ENCODE peak calls at places on chromosome 3, in four cellular contexts. One of them, this sample, is unnamed.

GRCh38 chr3:172707967-172708366 is 2.9 kb downstream of the NCEH1 start:
- DNase-seq in mesothelial cell of epicardium: no peak
- DNase-seq in CD8-positive, alpha-beta T cell: no peak
- DNase-seq in fibroblast of the aortic adventitia: peak
- DNase-seq in this sample: no peak

GRCh38 chr3:149609595-149609994 is 48.2 kb downstream of the WWTR1 start:
- DNase-seq in fibroblast of the aortic adventitia: no peak
- DNase-seq in mesothelial cell of epicardium: no peak
- DNase-seq in CD8-positive, alpha-beta T cell: no peak
- DNase-seq in this sample: no peak

GRCh38 chr3:84165278-84165677 is 793.5 kb upstream of the CADM2 start:
- DNase-seq in mesothelial cell of epicardium: no peak
- DNase-seq in fibroblast of the aortic adventitia: no peak
- DNase-seq in CD8-positive, alpha-beta T cell: no peak
- DNase-seq in this sample: no peak

GRCh38 chr3:170858599-170858998 is 11.4 kb downstream of the RPL22L1 start:
- DNase-seq in CD8-positive, alpha-beta T cell: no peak
- DNase-seq in mesothelial cell of epicardium: no peak
- DNase-seq in fibroblast of the aortic adventitia: no peak
- DNase-seq in this sample: no peak

GRCh38 chr3:89059201-89059600 is 48.2 kb upstream of the EPHA3 start:
- DNase-seq in fibroblast of the aortic adventitia: peak
- DNase-seq in mesothelial cell of epicardium: no peak
- DNase-seq in CD8-positive, alpha-beta T cell: no peak
- DNase-seq in this sample: no peak

GRCh38 chr3:155995525-155996370 is 124.6 kb upstream of the KCNAB1 start:
- DNase-seq in CD8-positive, alpha-beta T cell: no peak
- DNase-seq in mesothelial cell of epicardium: no peak
- DNase-seq in fibroblast of the aortic adventitia: peak
- DNase-seq in this sample: no peak

GRCh38 chr3:13219077-13219901 is 146.1 kb upstream of the IQSEC1 start:
- DNase-seq in fibroblast of the aortic adventitia: no peak
- DNase-seq in mesothelial cell of epicardium: no peak
- DNase-seq in CD8-positive, alpha-beta T cell: no peak
- DNase-seq in this sample: no peak

GRCh38 chr3:171748341-171748918 is 61.9 kb downstream of the PLD1 start:
- DNase-seq in mesothelial cell of epicardium: no peak
- DNase-seq in fibroblast of the aortic adventitia: peak
- DNase-seq in CD8-positive, alpha-beta T cell: no peak
- DNase-seq in this sample: no peak

GRCh38 chr3:183073839-183074615 is 25.3 kb downstream of the MCCC1 start:
- DNase-seq in CD8-positive, alpha-beta T cell: no peak
- DNase-seq in mesothelial cell of epicardium: no peak
- DNase-seq in fibroblast of the aortic adventitia: peak
- DNase-seq in this sample: no peak

GRCh38 chr3:89690649-89691048 is 583.2 kb downstream of the EPHA3 start:
- DNase-seq in fibroblast of the aortic adventitia: peak
- DNase-seq in mesothelial cell of epicardium: no peak
- DNase-seq in CD8-positive, alpha-beta T cell: no peak
- DNase-seq in this sample: no peak

GRCh38 chr3:77204788-77205187 is 164.9 kb downstream of the ROBO2 start:
- DNase-seq in fibroblast of the aortic adventitia: no peak
- DNase-seq in mesothelial cell of epicardium: no peak
- DNase-seq in CD8-positive, alpha-beta T cell: no peak
- DNase-seq in this sample: no peak

GRCh38 chr3:119294889-119295769 is 946 bp downstream of the ARHGAP31 start:
- DNase-seq in mesothelial cell of epicardium: no peak
- DNase-seq in CD8-positive, alpha-beta T cell: peak
- DNase-seq in fibroblast of the aortic adventitia: peak
- DNase-seq in this sample: peak

GRCh38 chr3:53804697-53805462 is 41.3 kb downstream of the CHDH start:
- DNase-seq in CD8-positive, alpha-beta T cell: no peak
- DNase-seq in mesothelial cell of epicardium: no peak
- DNase-seq in fibroblast of the aortic adventitia: peak
- DNase-seq in this sample: no peak

GRCh38 chr3:144039661-144040060 is 68.0 kb downstream of the DIPK2A start:
- DNase-seq in mesothelial cell of epicardium: no peak
- DNase-seq in CD8-positive, alpha-beta T cell: no peak
- DNase-seq in fibroblast of the aortic adventitia: no peak
- DNase-seq in this sample: no peak

GRCh38 chr3:145952541-145952940 is 208.4 kb downstream of the PLOD2 start:
- DNase-seq in mesothelial cell of epicardium: no peak
- DNase-seq in fibroblast of the aortic adventitia: peak
- DNase-seq in CD8-positive, alpha-beta T cell: no peak
- DNase-seq in this sample: no peak

GRCh38 chr3:107590786-107591185 is 68.0 kb downstream of the BBX start:
- DNase-seq in fibroblast of the aortic adventitia: no peak
- DNase-seq in mesothelial cell of epicardium: no peak
- DNase-seq in CD8-positive, alpha-beta T cell: no peak
- DNase-seq in this sample: no peak

GRCh38 chr3:94117729-94118128 is 54.9 kb downstream of the NSUN3 start:
- DNase-seq in fibroblast of the aortic adventitia: no peak
- DNase-seq in CD8-positive, alpha-beta T cell: no peak
- DNase-seq in mesothelial cell of epicardium: no peak
- DNase-seq in this sample: no peak

GRCh38 chr3:41304603-41305002 is 105.3 kb downstream of the CTNNB1 start:
- DNase-seq in fibroblast of the aortic adventitia: peak
- DNase-seq in CD8-positive, alpha-beta T cell: no peak
- DNase-seq in mesothelial cell of epicardium: no peak
- DNase-seq in this sample: no peak

GRCh38 chr3:13233487-13234154 is 160.4 kb upstream of the IQSEC1 start:
- DNase-seq in fibroblast of the aortic adventitia: no peak
- DNase-seq in CD8-positive, alpha-beta T cell: no peak
- DNase-seq in mesothelial cell of epicardium: no peak
- DNase-seq in this sample: no peak

GRCh38 chr3:72310028-72310987 is 525.4 kb upstream of the PROK2 start:
- DNase-seq in fibroblast of the aortic adventitia: peak
- DNase-seq in mesothelial cell of epicardium: no peak
- DNase-seq in CD8-positive, alpha-beta T cell: no peak
- DNase-seq in this sample: no peak

GRCh38 chr3:18847583-18848197 is 300.6 kb upstream of the KCNH8 start:
- DNase-seq in fibroblast of the aortic adventitia: no peak
- DNase-seq in CD8-positive, alpha-beta T cell: no peak
- DNase-seq in mesothelial cell of epicardium: no peak
- DNase-seq in this sample: no peak

GRCh38 chr3:73500321-73500720 is 124.4 kb downstream of the PDZRN3 start:
- DNase-seq in fibroblast of the aortic adventitia: peak
- DNase-seq in CD8-positive, alpha-beta T cell: no peak
- DNase-seq in mesothelial cell of epicardium: no peak
- DNase-seq in this sample: no peak

GRCh38 chr3:33826688-33827087 is 28.3 kb downstream of the PDCD6IP start:
- DNase-seq in CD8-positive, alpha-beta T cell: no peak
- DNase-seq in fibroblast of the aortic adventitia: peak
- DNase-seq in mesothelial cell of epicardium: no peak
- DNase-seq in this sample: no peak

GRCh38 chr3:102089182-102089581 is 239.9 kb downstream of the NFKBIZ start:
- DNase-seq in fibroblast of the aortic adventitia: no peak
- DNase-seq in mesothelial cell of epicardium: no peak
- DNase-seq in CD8-positive, alpha-beta T cell: no peak
- DNase-seq in this sample: no peak

GRCh38 chr3:49674491-49674983 is 386 bp downstream of the APEH start:
- DNase-seq in fibroblast of the aortic adventitia: no peak
- DNase-seq in mesothelial cell of epicardium: no peak
- DNase-seq in CD8-positive, alpha-beta T cell: no peak
- DNase-seq in this sample: no peak

GRCh38 chr3:23421811-23422510 is 218.8 kb downstream of the UBE2E2 start:
- DNase-seq in fibroblast of the aortic adventitia: no peak
- DNase-seq in mesothelial cell of epicardium: no peak
- DNase-seq in CD8-positive, alpha-beta T cell: no peak
- DNase-seq in this sample: no peak

GRCh38 chr3:24271228-24271627 is 223.4 kb downstream of the THRB start:
- DNase-seq in fibroblast of the aortic adventitia: no peak
- DNase-seq in CD8-positive, alpha-beta T cell: no peak
- DNase-seq in mesothelial cell of epicardium: no peak
- DNase-seq in this sample: no peak

GRCh38 chr3:39106281-39107055 is 959 bp downstream of the GORASP1 start:
- DNase-seq in fibroblast of the aortic adventitia: peak
- DNase-seq in mesothelial cell of epicardium: no peak
- DNase-seq in CD8-positive, alpha-beta T cell: no peak
- DNase-seq in this sample: no peak

GRCh38 chr3:55619186-55619808 is 132.2 kb upstream of the WNT5A start:
- DNase-seq in mesothelial cell of epicardium: no peak
- DNase-seq in CD8-positive, alpha-beta T cell: no peak
- DNase-seq in fibroblast of the aortic adventitia: no peak
- DNase-seq in this sample: no peak

GRCh38 chr3:38843898-38844297 is 27.9 kb upstream of the SCN10A start:
- DNase-seq in fibroblast of the aortic adventitia: peak
- DNase-seq in mesothelial cell of epicardium: no peak
- DNase-seq in CD8-positive, alpha-beta T cell: no peak
- DNase-seq in this sample: no peak

GRCh38 chr3:165259518-165260193 is 63.5 kb upstream of the SLITRK3 start:
- DNase-seq in CD8-positive, alpha-beta T cell: no peak
- DNase-seq in fibroblast of the aortic adventitia: peak
- DNase-seq in mesothelial cell of epicardium: no peak
- DNase-seq in this sample: no peak

GRCh38 chr3:181936774-181937173 is 225.0 kb downstream of the SOX2 start:
- DNase-seq in CD8-positive, alpha-beta T cell: no peak
- DNase-seq in mesothelial cell of epicardium: no peak
- DNase-seq in fibroblast of the aortic adventitia: no peak
- DNase-seq in this sample: no peak

GRCh38 chr3:142947799-142948575 is 15.5 kb downstream of the PAQR9 start:
- DNase-seq in fibroblast of the aortic adventitia: no peak
- DNase-seq in mesothelial cell of epicardium: no peak
- DNase-seq in CD8-positive, alpha-beta T cell: no peak
- DNase-seq in this sample: no peak

GRCh38 chr3:98855811-98856400 is 45.6 kb downstream of the DCBLD2 start:
- DNase-seq in fibroblast of the aortic adventitia: peak
- DNase-seq in mesothelial cell of epicardium: no peak
- DNase-seq in CD8-positive, alpha-beta T cell: no peak
- DNase-seq in this sample: no peak

GRCh38 chr3:101249512-101249911 is 70.9 kb downstream of the IMPG2 start:
- DNase-seq in mesothelial cell of epicardium: no peak
- DNase-seq in fibroblast of the aortic adventitia: peak
- DNase-seq in CD8-positive, alpha-beta T cell: no peak
- DNase-seq in this sample: no peak

GRCh38 chr3:20060924-20061323 is 20.7 kb downstream of the KAT2B start:
- DNase-seq in fibroblast of the aortic adventitia: peak
- DNase-seq in CD8-positive, alpha-beta T cell: no peak
- DNase-seq in mesothelial cell of epicardium: no peak
- DNase-seq in this sample: no peak

GRCh38 chr3:195114786-195115597 is 156.0 kb downstream of the XXYLT1 start:
- DNase-seq in CD8-positive, alpha-beta T cell: no peak
- DNase-seq in mesothelial cell of epicardium: no peak
- DNase-seq in fibroblast of the aortic adventitia: no peak
- DNase-seq in this sample: no peak

GRCh38 chr3:197352382-197352781 is 54.0 kb upstream of the DLG1 start:
- DNase-seq in fibroblast of the aortic adventitia: peak
- DNase-seq in CD8-positive, alpha-beta T cell: no peak
- DNase-seq in mesothelial cell of epicardium: no peak
- DNase-seq in this sample: no peak

GRCh38 chr3:152466784-152467183 is 198.1 kb downstream of the MBNL1 start:
- DNase-seq in mesothelial cell of epicardium: no peak
- DNase-seq in CD8-positive, alpha-beta T cell: no peak
- DNase-seq in fibroblast of the aortic adventitia: peak
- DNase-seq in this sample: no peak
- TF ChIP-seq CTCF in mesothelial cell of epicardium: peak
- TF ChIP-seq CTCF in CD8-positive, alpha-beta T cell: peak
- TF ChIP-seq CTCF in fibroblast of the aortic adventitia: peak
- TF ChIP-seq CTCF in this sample: peak

DNA sequence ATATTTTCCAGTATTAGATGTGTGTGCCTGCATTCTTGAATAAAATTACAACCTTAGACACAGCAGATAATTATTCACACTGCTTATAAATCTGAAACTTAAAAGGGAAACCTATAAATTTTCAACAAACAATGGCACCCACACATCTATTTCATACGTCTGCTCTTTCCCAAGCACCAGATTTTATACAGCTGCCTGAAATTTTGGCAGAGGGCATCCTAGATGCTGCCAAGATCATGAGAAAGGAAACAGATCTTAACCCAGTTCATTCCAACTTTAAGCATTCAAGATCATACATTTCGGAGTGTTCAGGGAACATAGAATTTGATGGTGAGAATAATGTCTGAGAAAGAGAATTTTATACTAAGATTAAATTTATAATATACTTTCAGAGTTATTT is 53.1 kb downstream of the CLDN1 start:
- DNase-seq in fibroblast of the aortic adventitia: peak
- DNase-seq in CD8-positive, alpha-beta T cell: no peak
- DNase-seq in mesothelial cell of epicardium: no peak
- DNase-seq in this sample: no peak
- TF ChIP-seq CTCF in fibroblast of the aortic adventitia: no peak
- TF ChIP-seq CTCF in CD8-positive, alpha-beta T cell: no peak
- TF ChIP-seq CTCF in mesothelial cell of epicardium: no peak
- TF ChIP-seq CTCF in this sample: no peak

GRCh38 chr3:112637700-112638099 is 3.2 kb downstream of the CCDC80 start:
- DNase-seq in mesothelial cell of epicardium: no peak
- DNase-seq in fibroblast of the aortic adventitia: peak
- DNase-seq in CD8-positive, alpha-beta T cell: no peak
- DNase-seq in this sample: no peak

GRCh38 chr3:112633191-112633590 is 7.8 kb downstream of the CCDC80 start:
- DNase-seq in mesothelial cell of epicardium: no peak
- DNase-seq in CD8-positive, alpha-beta T cell: no peak
- DNase-seq in fibroblast of the aortic adventitia: no peak
- DNase-seq in this sample: no peak

GRCh38 chr3:112634786-112635541 is 6.0 kb downstream of the CCDC80 start:
- DNase-seq in mesothelial cell of epicardium: no peak
- DNase-seq in CD8-positive, alpha-beta T cell: no peak
- DNase-seq in fibroblast of the aortic adventitia: peak
- DNase-seq in this sample: no peak

GRCh38 chr3:112633757-112634156 is 7.2 kb downstream of the CCDC80 start:
- DNase-seq in CD8-positive, alpha-beta T cell: no peak
- DNase-seq in fibroblast of the aortic adventitia: peak
- DNase-seq in mesothelial cell of epicardium: no peak
- DNase-seq in this sample: no peak

DNA sequence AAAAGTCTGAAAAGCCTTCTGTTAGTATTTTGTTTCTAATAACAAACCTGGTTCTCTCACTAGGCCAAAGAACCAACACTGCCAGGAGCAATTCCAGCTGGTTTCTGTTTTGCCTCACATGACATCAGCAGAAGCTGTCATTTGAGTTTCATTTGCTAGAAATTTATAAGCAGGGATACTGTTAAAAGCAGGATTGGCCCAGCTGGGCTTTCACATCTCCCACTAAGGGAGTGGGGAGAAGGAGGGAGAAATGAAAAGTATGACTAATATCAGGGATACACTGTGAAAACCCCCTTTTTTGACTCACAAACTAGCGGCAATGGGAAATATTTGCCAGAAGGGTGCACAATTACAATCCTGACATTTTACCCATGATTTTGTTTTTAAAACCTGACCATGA is 5.3 kb downstream of the CCDC80 start:
- DNase-seq in CD8-positive, alpha-beta T cell: no peak
- DNase-seq in mesothelial cell of epicardium: no peak
- DNase-seq in fibroblast of the aortic adventitia: peak
- DNase-seq in this sample: no peak
- TF ChIP-seq CTCF in CD8-positive, alpha-beta T cell: no peak
- TF ChIP-seq CTCF in mesothelial cell of epicardium: no peak
- TF ChIP-seq CTCF in fibroblast of the aortic adventitia: peak
- TF ChIP-seq CTCF in this sample: no peak

DNA sequence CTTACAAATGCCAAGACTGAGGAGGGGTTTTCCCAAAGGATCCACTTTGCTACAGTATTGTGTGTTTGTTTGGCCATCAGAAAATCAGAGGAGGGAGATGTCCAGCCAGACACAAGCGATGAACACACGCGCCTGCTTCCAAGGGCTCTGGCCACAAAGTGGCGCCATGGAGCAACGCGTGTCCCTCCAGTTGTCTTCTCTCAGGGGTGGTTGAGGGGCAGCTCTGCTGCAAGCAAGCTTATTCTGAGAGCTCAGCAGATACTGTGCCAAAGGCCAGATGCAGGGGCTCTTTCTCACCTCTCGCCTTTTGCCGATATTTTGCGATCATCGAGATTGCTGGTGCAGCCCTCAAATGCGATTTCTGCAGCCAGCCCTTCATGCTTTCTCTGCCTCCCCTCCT is 88.9 kb upstream of the OSBPL11 start:
- DNase-seq in CD8-positive, alpha-beta T cell: no peak
- DNase-seq in mesothelial cell of epicardium: no peak
- DNase-seq in fibroblast of the aortic adventitia: peak
- DNase-seq in this sample: no peak
- TF ChIP-seq CTCF in CD8-positive, alpha-beta T cell: no peak
- TF ChIP-seq CTCF in mesothelial cell of epicardium: no peak
- TF ChIP-seq CTCF in fibroblast of the aortic adventitia: peak
- TF ChIP-seq CTCF in this sample: no peak